ENCODE peak calls at places on chromosomes 4 and X, in six cellular contexts. N is H1, C is prostate gland, Q is HepG2, I is Panc1, M is endothelial cell of umbilical vein. E is an unnamed sample.

GRCh38 chr4:8351931-8352367 is 82.4 kb downstream of the HTRA3 start:
- DNase-seq in M (no peak), Q (peak), I (no peak), N (no peak), C (peak), E (no peak)

GRCh38 chr4:107856901-107857300 is 32.2 kb downstream of the SGMS2 start:
- DNase-seq in M (no peak), Q (no peak), C (no peak), N (no peak), I (no peak), E (no peak)

GRCh38 chr4:4659871-4660651 is 118.2 kb upstream of the STX18 start:
- DNase-seq in I (peak), C (no peak), Q (no peak), N (no peak), M (peak), E (no peak)

GRCh38 chrX:71992711-71993110 is 82.1 kb downstream of the NHSL2 start:
- DNase-seq in C (no peak), M (no peak), N (no peak), Q (no peak), I (no peak), E (no peak)

GRCh38 chr4:173091362-173091761 is 77.2 kb upstream of the GALNT7 start:
- DNase-seq in Q (no peak), I (no peak), M (peak), N (no peak), C (no peak), E (no peak)

GRCh38 chrX:141732031-141732430 is 33.5 kb upstream of the SPANXD start:
- DNase-seq in N (no peak), M (no peak), C (no peak), Q (no peak), I (no peak), E (no peak)

GRCh38 chrX:21943460-21944135 is 3.1 kb downstream of the SMS start:
- DNase-seq in C (no peak), M (peak), Q (no peak), I (peak), N (no peak), E (no peak)

GRCh38 chrX:17062065-17062464 is 115.6 kb downstream of the REPS2 start:
- DNase-seq in I (no peak), M (no peak), Q (no peak), N (no peak), C (no peak), E (no peak)

GRCh38 chr4:7191546-7192251 is 639 bp upstream of the SORCS2 start:
- DNase-seq in Q (no peak), C (no peak), N (no peak), I (no peak), M (no peak), E (peak)

GRCh38 chr4:10521386-10521785 is 64.2 kb upstream of the ZNF518B start:
- DNase-seq in C (no peak), M (no peak), Q (no peak), I (no peak), N (no peak), E (no peak)

GRCh38 chrX:114962209-114962608 is 55.2 kb downstream of the IL13RA2 start:
- DNase-seq in M (no peak), N (no peak), I (no peak), Q (no peak), C (no peak), E (no peak)

GRCh38 chr4:131635191-131635590 is 1513.9 kb upstream of the PCDH10 start:
- DNase-seq in Q (no peak), C (no peak), N (no peak), I (no peak), M (no peak), E (no peak)

GRCh38 chrX:115268421-115268820 is 21.1 kb upstream of the LUZP4 start:
- DNase-seq in C (no peak), I (no peak), Q (no peak), M (peak), N (no peak), E (no peak)

GRCh38 chrX:150664290-150664689 is 28.9 kb upstream of the MTMR1 start:
- DNase-seq in N (no peak), Q (no peak), C (peak), I (no peak), M (no peak), E (no peak)

GRCh38 chrX:21529771-21530170 is 128.4 kb downstream of the KLHL34 start:
- DNase-seq in I (no peak), Q (no peak), M (peak), C (no peak), N (no peak), E (no peak)

GRCh38 chr4:174928174-174928573 is 10.0 kb downstream of the ADAM29 start:
- DNase-seq in Q (no peak), M (no peak), C (no peak), N (no peak), I (no peak), E (no peak)

GRCh38 chr4:54082168-54082567 is 17.8 kb upstream of the CHIC2 start:
- DNase-seq in Q (peak), M (peak), N (no peak), I (peak), C (no peak), E (no peak)

GRCh38 chrX:37846934-37847732 is at the start of gene DYNLT3:
- DNase-seq in Q (peak), I (no peak), N (peak), M (peak), C (peak), E (peak)

GRCh38 chr4:123776267-123776666 is 379.7 kb downstream of the SPRY1 start:
- DNase-seq in N (no peak), I (no peak), Q (no peak), M (no peak), C (no peak), E (no peak)

GRCh38 chrX:54817220-54817820 is 9.8 kb downstream of the MAGED2 start:
- DNase-seq in C (no peak), N (no peak), Q (no peak), M (no peak), I (no peak), E (no peak)

GRCh38 chrX:153498453-153498852 is 3.7 kb downstream of the BGN start:
- DNase-seq in M (no peak), C (no peak), I (no peak), Q (no peak), N (no peak), E (no peak)

GRCh38 chrX:154761977-154762528 is 611 bp upstream of the DKC1 start:
- DNase-seq in Q (no peak), N (no peak), I (no peak), M (peak), C (peak), E (peak)

GRCh38 chrX:140355922-140356321 is 148.9 kb downstream of the SOX3 start:
- DNase-seq in Q (no peak), I (no peak), M (no peak), N (no peak), C (no peak), E (no peak)

GRCh38 chr4:134078230-134078914 is 123.2 kb downstream of the PABPC4L start:
- DNase-seq in C (no peak), M (no peak), N (no peak), I (no peak), Q (no peak), E (no peak)

GRCh38 chr4:24473309-24473721 is 111.0 kb downstream of the DHX15 start:
- DNase-seq in Q (no peak), I (no peak), N (no peak), C (peak), M (no peak), E (no peak)

GRCh38 chrX:138191998-138192397 is 519.5 kb downstream of the FGF13 start:
- DNase-seq in I (no peak), M (no peak), Q (peak), C (peak), N (no peak), E (no peak)

GRCh38 chr4:150381026-150381425 is 200.9 kb upstream of the MAB21L2 start:
- DNase-seq in I (no peak), M (no peak), N (no peak), C (no peak), Q (no peak), E (no peak)

GRCh38 chrX:13598877-13599276 is 29.5 kb downstream of the EGFL6 start:
- DNase-seq in N (no peak), M (peak), C (no peak), I (no peak), Q (no peak), E (no peak)

GRCh38 chrX:47218920-47219815 is 687 bp downstream of the CDK16 start:
- DNase-seq in N (no peak), Q (no peak), I (no peak), M (peak), C (no peak), E (peak)

DNA sequence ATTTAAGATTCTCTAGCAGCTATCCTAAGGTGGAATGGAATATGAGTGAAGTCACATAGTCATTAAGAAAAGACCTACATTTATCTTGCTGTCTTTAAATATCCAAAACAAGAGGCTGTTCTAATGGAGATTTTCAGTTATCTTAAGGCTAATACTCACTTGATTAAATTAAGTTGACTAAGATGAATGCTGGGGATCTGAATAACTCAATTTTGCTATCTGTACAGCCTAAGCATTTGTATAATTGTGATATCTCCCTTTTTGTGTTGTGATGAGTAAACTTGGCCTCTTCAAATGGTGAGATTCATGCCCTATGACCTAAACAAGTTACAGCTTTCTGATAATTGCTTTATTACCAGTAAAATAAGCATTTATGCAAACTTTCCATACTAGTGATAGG is 13.6 kb upstream of the GUCY1A1 start:
- DNase-seq in Q (no peak), N (no peak), M (no peak), C (no peak), I (no peak), E (no peak)
- TF ChIP-seq POLR2AphosphoS5 in Q (no peak), N (no peak), M (no peak), C (no peak), I (no peak), E (no peak)

GRCh38 chr4:186628058-186628711 is 72.8 kb upstream of the MTNR1A start:
- DNase-seq in M (no peak), C (no peak), N (no peak), I (no peak), Q (no peak), E (no peak)
- H3K27ac ChIP-seq in M (no peak), C (no peak), N (no peak), I (peak), Q (no peak), E (no peak)

DNA sequence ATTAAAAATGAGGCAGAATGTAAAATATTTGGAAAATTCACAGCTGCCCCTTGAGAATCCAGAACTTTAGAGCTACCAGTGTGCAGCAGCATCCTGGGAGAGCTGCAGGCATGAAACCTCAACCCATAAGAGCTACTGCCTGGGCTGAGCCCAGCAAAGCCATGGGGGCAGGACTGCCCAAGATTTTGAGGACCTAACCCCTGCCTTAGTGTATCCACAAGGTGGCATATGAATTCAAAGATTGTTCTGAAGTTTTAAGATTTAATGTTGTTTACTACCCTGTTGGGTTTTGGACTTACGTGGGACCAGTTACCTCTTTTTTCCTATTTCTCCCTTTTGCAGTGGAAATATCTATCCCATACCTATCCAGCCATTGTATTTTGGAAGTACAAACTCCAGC is 26.4 kb downstream of the CASP6 start:
- DNase-seq in N (no peak), I (no peak), M (no peak), C (no peak), Q (no peak), E (no peak)
- TF ChIP-seq CTCF in N (no peak), I (no peak), M (no peak), C (no peak), Q (peak), E (no peak)

GRCh38 chr4:145735330-145735638 is 55.3 kb downstream of the C4orf51 start:
- DNase-seq in I (no peak), M (peak), N (no peak), Q (peak), C (peak), E (no peak)
- TF ChIP-seq POLR2AphosphoS5 in I (no peak), M (no peak), N (no peak), Q (no peak), C (no peak), E (no peak)